ENCODE peak calls at places on chromosomes 16 and 17, in ten cellular contexts. Y is transverse colon, L is heart left ventricle, X is IMR-90, M is HCT116, R is body of pancreas, D is suprapubic skin, T is breast epithelium, B is testis, F is upper lobe of left lung. P is an unnamed sample. For H3K4me1, the result is how much of the 10 kb centered on the place peaks cover.

GRCh38 chr17:45436161-45436560 is 3.5 kb upstream of the ARHGAP27 start:
- DNase-seq in Y (no peak), L (no peak), X (no peak), M (no peak), R (no peak), D (no peak), T (no peak), B (no peak), F (peak), P (no peak)

GRCh38 chr16:49713770-49714169 is 142.1 kb downstream of the ZNF423 start:
- DNase-seq in Y (no peak), L (no peak), X (no peak), M (no peak), R (no peak), D (no peak), T (no peak), B (no peak), F (no peak), P (no peak)

GRCh38 chr17:42814633-42815399 is 9.3 kb downstream of the BECN1 start:
- DNase-seq in Y (no peak), L (no peak), X (peak), M (no peak), R (no peak), D (no peak), T (no peak), B (no peak), F (no peak), P (no peak)

GRCh38 chr17:47866941-47867340 is 16.0 kb upstream of the SP6 start:
- DNase-seq in Y (no peak), L (no peak), X (no peak), M (no peak), R (no peak), D (no peak), T (no peak), B (no peak), F (peak), P (no peak)

GRCh38 chr16:11138769-11139623 is 117.0 kb downstream of the SOCS1 start:
- DNase-seq in Y (no peak), L (no peak), X (peak), M (no peak), R (no peak), D (no peak), T (no peak), B (no peak), F (no peak), P (no peak)

GRCh38 chr16:55613578-55614333 is 42.0 kb upstream of the SLC6A2 start:
- DNase-seq in Y (no peak), L (no peak), X (no peak), M (no peak), R (no peak), D (no peak), T (no peak), B (no peak), F (no peak), P (no peak)

GRCh38 chr17:4054446-4054845 is 88.4 kb downstream of the ZZEF1 start:
- DNase-seq in Y (no peak), L (no peak), X (no peak), M (no peak), R (no peak), D (no peak), T (no peak), B (no peak), F (no peak), P (no peak)

GRCh38 chr16:65809627-65810026 is 556.9 kb upstream of the CDH5 start:
- DNase-seq in Y (no peak), L (no peak), X (no peak), M (no peak), R (peak), D (no peak), T (no peak), B (no peak), F (no peak), P (no peak)

GRCh38 chr17:45266372-45266926 is 4.6 kb upstream of the SPATA32 start:
- DNase-seq in Y (no peak), L (no peak), X (no peak), M (no peak), R (no peak), D (peak), T (no peak), B (no peak), F (no peak), P (no peak)

GRCh38 chr17:80777274-80777673 is 214.4 kb upstream of the CHMP6 start:
- DNase-seq in Y (no peak), L (no peak), X (no peak), M (no peak), R (no peak), D (no peak), T (no peak), B (no peak), F (no peak), P (no peak)

DNA sequence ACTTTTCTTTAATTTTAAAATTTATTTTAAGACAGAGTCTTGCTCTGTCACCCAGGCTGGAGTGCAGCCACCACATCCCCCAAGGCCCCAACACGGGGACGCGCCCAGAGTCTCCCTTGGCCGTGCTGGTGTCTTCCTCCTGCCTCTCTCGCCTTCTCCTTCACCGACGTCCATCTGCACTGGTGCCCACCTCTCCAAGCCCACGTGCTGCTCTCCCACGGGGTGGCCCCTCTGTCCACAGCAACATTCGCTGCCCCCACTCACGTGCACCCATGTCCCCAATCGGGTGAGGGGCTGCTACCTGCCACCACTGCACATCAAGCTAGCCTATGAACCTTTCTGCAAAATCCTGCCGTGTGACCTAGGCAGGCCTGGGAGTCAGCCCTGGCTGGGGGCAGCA is 3.1 kb downstream of the TMEM204 start:
- DNase-seq in Y (no peak), L (no peak), X (no peak), M (no peak), R (no peak), D (no peak), T (no peak), B (no peak), F (peak), P (no peak)
- H3K4me1 ChIP-seq in Y (under half), L (half or more), X (under half), M (under half), R (under half), D (under half), T (under half), B (under half), F (under half), P (under half)

GRCh38 chr16:24541534-24541933 is 2.2 kb downstream of the RBBP6 start:
- DNase-seq in Y (no peak), L (no peak), X (no peak), M (no peak), R (no peak), D (no peak), T (no peak), B (no peak), F (no peak), P (no peak)
- TF ChIP-seq POLR2A in Y (no peak), L (no peak), X (no peak), M (no peak), R (no peak), D (no peak), T (no peak), B (no peak), F (no peak), P (no peak)

DNA sequence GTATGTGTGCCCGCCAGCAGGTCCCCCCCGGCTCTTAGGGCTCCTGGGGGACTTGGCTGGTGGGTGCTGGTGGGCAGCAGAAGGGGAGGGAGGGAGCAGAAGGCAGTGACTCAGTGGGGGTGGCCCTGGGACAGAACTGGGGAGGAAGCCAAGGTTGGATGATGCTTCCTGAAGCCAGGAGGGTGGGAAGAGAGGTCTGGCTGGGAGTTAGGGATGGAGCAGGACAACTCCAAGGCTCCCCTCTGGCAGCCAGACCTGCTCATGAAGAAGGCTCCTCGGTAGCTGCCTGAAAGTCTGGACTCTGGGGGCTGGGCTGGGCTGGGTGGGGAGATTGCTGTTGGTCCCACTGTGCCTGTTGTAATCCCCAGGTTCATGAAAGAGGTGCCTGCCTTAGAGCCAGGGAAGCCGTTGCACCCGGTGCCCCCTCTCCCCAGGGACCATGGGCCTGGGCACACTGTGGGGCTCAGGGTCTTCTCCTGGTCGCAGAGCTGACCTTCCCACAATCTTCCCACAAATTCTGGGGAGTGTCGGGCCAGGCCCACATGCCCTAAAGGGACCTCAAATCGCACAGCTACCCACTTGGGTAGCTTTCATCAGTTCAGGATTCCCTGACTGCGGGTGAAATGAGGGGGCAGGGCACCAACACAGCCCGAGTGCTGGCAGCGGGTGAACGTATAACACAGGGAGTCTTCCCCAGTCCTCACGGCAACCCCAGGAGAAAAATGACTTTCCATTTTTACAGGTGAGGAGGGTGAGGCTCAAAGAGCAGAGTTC is 1.1 kb upstream of the PLEKHG4 start:
- DNase-seq in Y (no peak), L (no peak), X (peak), M (no peak), R (no peak), D (no peak), T (no peak), B (peak), F (no peak), P (peak)
- H3K4me3 ChIP-seq in Y (peak), L (peak), X (peak), M (peak), R (peak), D (peak), T (peak), B (peak), F (no peak), P (no peak)

GRCh38 chr17:78176548-78177025 is 8.2 kb downstream of the SYNGR2 start:
- DNase-seq in Y (peak), L (peak), X (peak), M (no peak), R (peak), D (peak), T (no peak), B (peak), F (peak), P (peak)
- H3K4me1 ChIP-seq in Y (half or more), L (half or more), X (under half), M (under half), R (half or more), D (half or more), T (under half), B (half or more), F (half or more), P (under half)

DNA sequence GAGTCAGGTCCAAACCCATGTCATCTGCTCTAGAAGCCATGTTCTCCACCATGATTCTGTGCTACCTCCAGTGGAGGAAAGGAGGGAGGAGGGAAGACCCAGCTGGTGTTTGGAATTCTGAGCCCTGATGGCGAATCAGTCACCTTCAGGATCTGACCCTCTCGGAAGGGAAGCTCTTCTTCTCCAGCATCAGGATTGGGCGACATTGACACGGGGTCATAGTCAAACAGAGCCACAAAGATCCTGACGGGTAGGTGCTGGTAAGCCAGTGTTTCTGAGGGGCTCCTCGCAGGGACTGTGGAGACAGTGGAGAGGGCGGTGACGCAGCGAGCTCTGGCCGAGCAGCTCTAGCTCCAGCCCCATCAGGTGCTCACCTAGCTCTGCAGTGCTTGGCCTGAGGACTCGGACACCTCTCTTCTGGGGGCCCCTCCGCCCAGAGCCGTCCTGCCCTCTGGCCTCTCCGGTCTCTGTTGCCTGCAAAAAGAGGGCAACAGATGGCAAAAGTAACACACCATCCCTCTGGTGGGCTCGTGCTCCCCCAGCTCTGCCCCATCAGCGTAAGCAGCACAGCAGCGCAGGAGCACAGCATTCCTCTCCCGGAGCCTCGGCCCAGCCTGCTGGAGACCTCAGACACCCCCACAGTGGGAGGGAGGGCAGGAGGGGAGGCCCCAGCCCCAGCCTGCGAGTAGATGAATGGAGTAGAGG is 21.0 kb downstream of the TSPOAP1 start:
- DNase-seq in Y (no peak), L (no peak), X (no peak), M (no peak), R (no peak), D (no peak), T (peak), B (peak), F (no peak), P (no peak)
- TF ChIP-seq POLR2A in Y (no peak), L (no peak), X (no peak), M (no peak), R (no peak), D (no peak), T (no peak), B (no peak), F (no peak), P (no peak)

GRCh38 chr17:48997827-48998556 is 807 bp downstream of the IGF2BP1 start:
- DNase-seq in Y (no peak), L (no peak), X (no peak), M (no peak), R (no peak), D (no peak), T (no peak), B (no peak), F (peak), P (no peak)

GRCh38 chr17:48995332-48995870 is 1.8 kb upstream of the IGF2BP1 start:
- DNase-seq in Y (no peak), L (no peak), X (no peak), M (no peak), R (no peak), D (no peak), T (no peak), B (no peak), F (no peak), P (no peak)

GRCh38 chr17:48995871-48996695 is 1.1 kb upstream of the IGF2BP1 start:
- DNase-seq in Y (no peak), L (no peak), X (no peak), M (no peak), R (no peak), D (no peak), T (no peak), B (peak), F (peak), P (no peak)

GRCh38 chr17:48997103-48997826 is at the start of gene IGF2BP1:
- DNase-seq in Y (no peak), L (no peak), X (peak), M (no peak), R (no peak), D (no peak), T (no peak), B (no peak), F (peak), P (no peak)

GRCh38 chr17:48996696-48997102 is 486 bp upstream of the IGF2BP1 start:
- DNase-seq in Y (no peak), L (no peak), X (no peak), M (no peak), R (no peak), D (no peak), T (no peak), B (no peak), F (no peak), P (no peak)
- H3K4me3 ChIP-seq in Y (no peak), L (peak), X (peak), M (no peak), R (no peak), D (peak), T (no peak), B (peak), F (no peak), P (no peak)

GRCh38 chr17:82300707-82301270 is 16.6 kb downstream of the CD7 start:
- DNase-seq in Y (peak), L (peak), X (peak), M (no peak), R (peak), D (peak), T (peak), B (peak), F (peak), P (peak)
- H3K4me1 ChIP-seq in Y (under half), L (under half), X (under half), M (under half), R (under half), D (half or more), T (under half), B (under half), F (under half), P (under half)

GRCh38 chr16:12804395-12804794 is 708 bp upstream of the CPPED1 start:
- DNase-seq in Y (no peak), L (no peak), X (no peak), M (no peak), R (no peak), D (no peak), T (no peak), B (no peak), F (no peak), P (no peak)

GRCh38 chr16:12802048-12802447 is 1.6 kb downstream of the CPPED1 start:
- DNase-seq in Y (no peak), L (no peak), X (no peak), M (no peak), R (no peak), D (no peak), T (no peak), B (no peak), F (no peak), P (no peak)

GRCh38 chr16:12802661-12803060 is 1.0 kb downstream of the CPPED1 start:
- DNase-seq in Y (no peak), L (no peak), X (no peak), M (no peak), R (no peak), D (no peak), T (no peak), B (no peak), F (no peak), P (no peak)

GRCh38 chr16:12805091-12805490 is 1.4 kb upstream of the CPPED1 start:
- DNase-seq in Y (no peak), L (no peak), X (no peak), M (no peak), R (no peak), D (no peak), T (no peak), B (no peak), F (no peak), P (no peak)

DNA sequence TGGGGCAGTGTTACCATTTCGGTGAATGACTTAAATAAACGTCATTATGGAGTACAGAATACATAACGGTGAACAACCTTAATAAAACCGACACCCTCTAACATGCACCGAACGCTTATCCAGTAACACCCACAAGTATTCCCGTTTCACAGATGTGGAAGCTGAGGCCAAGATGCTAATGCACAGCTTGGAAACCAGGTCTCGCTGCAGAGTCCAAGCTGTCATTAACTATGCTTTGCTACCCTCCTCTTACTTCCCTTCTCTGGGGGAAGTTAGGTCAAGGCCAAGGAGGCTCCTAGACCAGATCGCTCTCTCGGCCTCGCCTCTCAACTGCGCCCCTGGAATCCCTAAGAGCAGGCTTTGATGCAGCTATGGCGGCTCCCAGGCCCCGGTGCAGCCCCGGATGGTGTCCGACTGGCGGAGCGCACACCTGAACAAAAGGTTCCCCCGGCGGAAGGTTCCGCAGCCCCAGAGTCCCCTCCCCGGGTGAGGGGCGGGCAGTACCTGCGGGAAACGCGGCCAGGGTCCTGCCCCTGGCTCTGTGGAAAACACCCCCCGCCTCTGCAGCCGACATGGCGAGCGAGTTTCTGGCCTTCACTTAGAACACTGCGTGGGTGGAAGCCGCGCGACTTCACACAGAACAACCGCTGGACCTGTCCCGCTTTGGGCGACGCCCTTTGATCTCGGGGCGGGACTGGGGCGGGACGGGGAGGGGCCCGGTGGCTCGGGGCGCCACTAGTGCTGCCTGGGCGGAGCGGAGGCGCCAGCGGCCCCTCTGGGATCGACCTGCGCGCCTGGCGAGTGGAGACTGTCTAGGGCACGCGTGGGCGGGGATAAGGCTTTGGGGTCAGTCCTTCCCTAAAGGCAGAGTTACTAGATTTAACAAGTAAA is at the start of gene CPPED1:
- DNase-seq in Y (peak), L (peak), X (peak), M (peak), R (peak), D (peak), T (peak), B (peak), F (peak), P (peak)
- TF ChIP-seq POLR2A in Y (peak), L (no peak), X (peak), M (peak), R (peak), D (no peak), T (peak), B (no peak), F (peak), P (peak)

P was measured in adrenal gland.